ENCODE peak calls at places on chromosomes 16 and 17, in six cellular contexts. O is myocyte; J is GDM1; E is activated CD4-positive, alpha-beta T cell treated with anti-CD3 and anti-CD28 coated beads, Interleukin-2, amount 50 U/mL, for 1 hour; N is NCI-H1930; G is upper lobe of left lung. T is an unnamed sample.
A peak's percentile ranks its signal among the peaks of the same experiment; 100 is the strongest.

GRCh38 chr17:71980171-71980570 is 140.6 kb upstream of the SOX9 start:
- DNase-seq in O (peak; percentile 6), J (no peak), E (no peak), N (no peak), G (no peak), T (no peak)

GRCh38 chr17:42286411-42287295 is 1.6 kb upstream of the STAT5A start:
- DNase-seq in O (peak; percentile 39), J (no peak), E (no peak), N (no peak), G (no peak), T (no peak)

GRCh38 chr17:49157784-49158183 is 25.2 kb downstream of the B4GALNT2 start:
- DNase-seq in O (no peak), J (no peak), E (no peak), N (no peak), G (no peak), T (no peak)

GRCh38 chr17:42061641-42062487 is 11.5 kb upstream of the C17orf113 start:
- DNase-seq in O (no peak), J (no peak), E (no peak), N (no peak), G (no peak), T (no peak)

GRCh38 chr16:85536073-85536410 is 77.1 kb upstream of the GSE1 start:
- DNase-seq in O (no peak), J (peak; percentile 56), E (no peak), N (no peak), G (peak; percentile 76), T (no peak)

GRCh38 chr17:63665527-63666214 is 34.3 kb downstream of the LIMD2 start:
- DNase-seq in O (no peak), J (peak; percentile 74), E (no peak), N (no peak), G (peak; percentile 57), T (no peak)

GRCh38 chr16:58843675-58844074 is 109.6 kb upstream of the GOT2 start:
- DNase-seq in O (peak; percentile 20), J (no peak), E (no peak), N (no peak), G (no peak), T (no peak)

GRCh38 chr17:80408872-80409271 is 6.1 kb upstream of the ENDOV start:
- DNase-seq in O (no peak), J (no peak), E (no peak), N (no peak), G (no peak), T (no peak)

GRCh38 chr16:81445143-81445922 is 725 bp downstream of the CMIP start:
- DNase-seq in O (peak; percentile 30), J (no peak), E (peak; percentile 42), N (no peak), G (peak; percentile 51), T (peak; percentile 39)

GRCh38 chr17:79788455-79788854 is 8.4 kb downstream of the CBX8 start:
- DNase-seq in O (no peak), J (no peak), E (no peak), N (no peak), G (no peak), T (no peak)

T was measured in CD8-positive, alpha-beta T cell.